ENCODE peak calls at places on chromosomes 5 and 9, in seven cellular contexts. N is psoas muscle; K is stimulated activated CD4-positive, alpha-beta T cell treated with anti-CD3 and anti-CD28 coated beads, Interleukin-1b, Interleukin-23, amount 100 ng/mL, for 24 hours; V is GM06990; B is HTR-8/SVneo; G is B cell; M is T-cell. Q is an unnamed sample.

GRCh38 chr9:13485068-13485596 is 205.6 kb upstream of the MPDZ start:
- DNase-seq in N (peak; percentile 82), K (no peak), V (no peak), B (no peak), G (no peak), M (no peak), Q (no peak)

GRCh38 chr9:116059466-116059865 is 94.1 kb upstream of the PAPPA start:
- DNase-seq in N (no peak), K (no peak), V (no peak), B (no peak), G (no peak), M (no peak), Q (no peak)

GRCh38 chr5:170159101-170159698 is 53.5 kb downstream of the FOXI1 start:
- DNase-seq in N (no peak), K (no peak), V (no peak), B (peak; percentile 61), G (no peak), M (no peak), Q (no peak)

GRCh38 chr9:19162956-19163355 is 35.7 kb upstream of the PLIN2 start:
- DNase-seq in N (peak; percentile 67), K (no peak), V (no peak), B (no peak), G (no peak), M (no peak), Q (no peak)

GRCh38 chr5:139897982-139898381 is 102.4 kb downstream of the PSD2 start:
- DNase-seq in N (no peak), K (no peak), V (no peak), B (no peak), G (no peak), M (no peak), Q (no peak)

GRCh38 chr5:16812911-16813310 is 123.2 kb downstream of the MYO10 start:
- DNase-seq in N (no peak), K (no peak), V (no peak), B (no peak), G (no peak), M (no peak), Q (no peak)

GRCh38 chr5:52988335-52989024 is 672 bp upstream of the ITGA2 start:
- DNase-seq in N (no peak), K (no peak), V (no peak), B (no peak), G (no peak), M (no peak), Q (no peak)

GRCh38 chr9:22044583-22044982 is 35.5 kb upstream of the CDKN2B start:
- DNase-seq in N (no peak), K (no peak), V (no peak), B (no peak), G (no peak), M (no peak), Q (no peak)

GRCh38 chr5:148290271-148291195 is 21.7 kb upstream of the SPINK7 start:
- DNase-seq in N (no peak), K (no peak), V (no peak), B (no peak), G (peak; percentile 5), M (no peak), Q (peak; percentile 14)

GRCh38 chr5:127934791-127935256 is 148.7 kb upstream of the SLC12A2 start:
- DNase-seq in N (no peak), K (no peak), V (no peak), B (peak; percentile 29), G (no peak), M (no peak), Q (no peak)

GRCh38 chr9:116494815-116495634 is 192.1 kb upstream of the TRIM32 start:
- DNase-seq in N (no peak), K (peak; percentile 1), V (no peak), B (no peak), G (peak; percentile 21), M (no peak), Q (peak; percentile 69)

GRCh38 chr5:35954175-35954574 is 15.8 kb upstream of the CAPSL start:
- DNase-seq in N (no peak), K (no peak), V (peak; percentile 10), B (no peak), G (no peak), M (peak; percentile 4), Q (peak; percentile 47)

GRCh38 chr5:137737349-137738256 is 1.7 kb upstream of the KLHL3 start:
- DNase-seq in N (no peak), K (no peak), V (peak; percentile 21), B (no peak), G (no peak), M (no peak), Q (no peak)

GRCh38 chr5:141914154-141914743 is 9.4 kb upstream of the DELE1 start:
- DNase-seq in N (peak; percentile 64), K (no peak), V (peak; percentile 56), B (no peak), G (peak; percentile 71), M (no peak), Q (peak; percentile 77)

GRCh38 chr9:121830441-121831140 is 179.2 kb downstream of the DAB2IP start:
- DNase-seq in N (no peak), K (no peak), V (no peak), B (no peak), G (no peak), M (no peak), Q (no peak)

GRCh38 chr5:157126-157715 is 34.1 kb upstream of the LRRC14B start:
- DNase-seq in N (no peak), K (no peak), V (no peak), B (no peak), G (no peak), M (no peak), Q (no peak)

GRCh38 chr9:83962165-83962564 is 17.9 kb downstream of the HNRNPK start:
- DNase-seq in N (no peak), K (no peak), V (no peak), B (no peak), G (no peak), M (no peak), Q (no peak)

GRCh38 chr9:130140701-130141100 is 31.5 kb upstream of the NCS1 start:
- DNase-seq in N (no peak), K (peak; percentile 21), V (no peak), B (no peak), G (no peak), M (no peak), Q (no peak)

GRCh38 chr5:52822437-52822836 is 34.7 kb downstream of the ITGA1 start:
- DNase-seq in N (peak; percentile 85), K (no peak), V (no peak), B (no peak), G (no peak), M (no peak), Q (no peak)

Q was measured in WTC11.